ENCODE peak calls at places on chromosomes 12 and 14, in eight cellular contexts. B is GM04504; O is myocyte; S is RWPE1; G is non-pigmented ciliary epithelial cell; J is GM12865; X is T-helper 17 cell; Q is activated naive CD4-positive, alpha-beta T cell treated with anti-CD3 and anti-CD28 coated beads for 36 hours. F is an unnamed sample.

GRCh38 chr12:14901228-14901562 is 15.5 kb upstream of the MGP start:
- DNase-seq in G (no peak), J (no peak), X (no peak), S (no peak), B (no peak), O (no peak), Q (no peak), F (no peak)

GRCh38 chr12:52796839-52797528 is 1.1 kb upstream of the KRT3 start:
- DNase-seq in S (no peak), Q (no peak), J (no peak), X (no peak), O (no peak), G (no peak), B (no peak), F (no peak)

GRCh38 chr12:39123580-39123979 is 218.2 kb upstream of the CPNE8 start:
- DNase-seq in Q (no peak), S (no peak), J (no peak), O (no peak), B (no peak), X (no peak), G (no peak), F (no peak)

GRCh38 chr14:65336191-65336591 is 76.3 kb upstream of the FUT8 start:
- DNase-seq in S (no peak), J (peak), X (no peak), G (no peak), Q (peak), O (no peak), B (peak), F (peak)

GRCh38 chr14:53942970-53943750 is 13.5 kb downstream of the BMP4 start:
- DNase-seq in B (no peak), Q (no peak), O (no peak), S (no peak), J (no peak), G (no peak), X (no peak), F (no peak)

GRCh38 chr14:25003537-25003936 is 46.4 kb downstream of the STXBP6 start:
- DNase-seq in O (peak), X (no peak), G (no peak), S (no peak), Q (no peak), B (no peak), J (no peak), F (no peak)

GRCh38 chr12:3416159-3416558 is 74.8 kb upstream of the PRMT8 start:
- DNase-seq in Q (no peak), O (no peak), X (no peak), S (no peak), G (no peak), J (no peak), B (no peak), F (no peak)

GRCh38 chr14:74667758-74668157 is 45.1 kb downstream of the AREL1 start:
- DNase-seq in Q (no peak), O (no peak), S (no peak), X (no peak), J (no peak), G (peak), B (no peak), F (peak)

GRCh38 chr12:17348311-17348710 is 741.7 kb downstream of the RERGL start:
- DNase-seq in B (no peak), X (no peak), G (no peak), O (no peak), Q (no peak), S (no peak), J (no peak), F (no peak)

GRCh38 chr12:115404761-115405470 is 720.9 kb upstream of the TBX3 start:
- DNase-seq in B (peak), X (no peak), Q (no peak), J (no peak), O (no peak), G (peak), S (peak), F (peak)

GRCh38 chr14:61218765-61219164 is 62.4 kb downstream of the TMEM30B start:
- DNase-seq in X (no peak), G (no peak), B (peak), Q (no peak), O (no peak), S (no peak), J (no peak), F (no peak)

GRCh38 chr14:72752034-72752412 is 141.9 kb downstream of the DPF3 start:
- DNase-seq in S (no peak), O (no peak), B (no peak), J (peak), G (no peak), X (no peak), Q (no peak), F (peak)

GRCh38 chr14:100306506-100307214 is 416 bp upstream of the SLC25A29 start:
- DNase-seq in B (no peak), G (no peak), O (peak), Q (peak), X (peak), S (peak), J (peak), F (peak)

GRCh38 chr14:89911018-89911919 is 43.3 kb downstream of the EFCAB11 start:
- DNase-seq in X (no peak), B (no peak), O (peak), J (peak), S (no peak), G (no peak), Q (no peak), F (peak)

GRCh38 chr12:75628916-75629315 is 117.5 kb upstream of the KRR1 start:
- DNase-seq in B (no peak), X (no peak), O (no peak), J (no peak), Q (no peak), G (no peak), S (no peak), F (no peak)